ENCODE peak calls at places on chromosomes 3 and 15, in seven cellular contexts. P is left ventricle myocardium inferior, F is tibial artery, D is cardiac muscle cell, K is dorsolateral prefrontal cortex, N is heart left ventricle, Q is hepatocyte. V is an unnamed sample.

GRCh38 chr3:161221881-161222600 is 930 bp downstream of the NMD3 start:
- DNase-seq in K (no peak), N (no peak), P (no peak), Q (peak), F (no peak), D (peak), V (no peak)

GRCh38 chr3:115922681-115923347 is 299.5 kb downstream of the GAP43 start:
- DNase-seq in N (no peak), P (no peak), F (no peak), Q (peak), D (peak), K (no peak), V (no peak)

GRCh38 chr3:15638891-15639262 is 37.3 kb downstream of the BTD start:
- DNase-seq in Q (no peak), K (no peak), N (no peak), F (no peak), D (no peak), P (no peak), V (no peak)

GRCh38 chr15:59313703-59314332 is 58.9 kb downstream of the MYO1E start:
- DNase-seq in P (peak), K (peak), N (peak), Q (peak), F (peak), D (no peak), V (no peak)

GRCh38 chr15:84982301-84982920 is 755 bp downstream of the PDE8A start:
- DNase-seq in N (peak), Q (peak), D (peak), F (peak), K (peak), P (peak), V (peak)

GRCh38 chr3:186287723-186288122 is 74.3 kb downstream of the DGKG start:
- DNase-seq in N (no peak), F (no peak), P (no peak), Q (no peak), D (no peak), K (no peak), V (no peak)

GRCh38 chr3:38147434-38147833 is 9.0 kb downstream of the MYD88 start:
- DNase-seq in P (no peak), N (no peak), D (no peak), K (no peak), F (no peak), Q (no peak), V (no peak)

GRCh38 chr15:22259881-22260421 is 179.6 kb downstream of the OR4M2 start:
- DNase-seq in D (no peak), F (no peak), P (no peak), Q (no peak), N (no peak), K (no peak), V (no peak)

GRCh38 chr3:150293401-150294001 is 114.6 kb upstream of the TSC22D2 start:
- DNase-seq in K (no peak), F (no peak), P (no peak), N (no peak), D (no peak), Q (no peak), V (no peak)

GRCh38 chr15:84631706-84632272 is 22.3 kb downstream of the WDR73 start:
- DNase-seq in Q (no peak), N (no peak), F (no peak), D (no peak), P (no peak), K (no peak), V (no peak)

GRCh38 chr3:132180337-132180791 is 136.8 kb upstream of the ACP3 start:
- DNase-seq in Q (peak), N (no peak), F (no peak), K (peak), D (peak), P (no peak), V (no peak)

GRCh38 chr3:86869536-86869935 is 121.4 kb downstream of the VGLL3 start:
- DNase-seq in P (no peak), F (no peak), D (no peak), K (no peak), N (no peak), Q (no peak), V (no peak)

GRCh38 chr3:150238995-150239612 is 169.0 kb upstream of the TSC22D2 start:
- DNase-seq in F (no peak), P (no peak), N (no peak), Q (peak), K (no peak), D (peak), V (no peak)

GRCh38 chr3:18425641-18426403 is 683 bp upstream of the SATB1 start:
- DNase-seq in D (peak), N (peak), K (no peak), P (peak), F (no peak), Q (peak), V (no peak)

GRCh38 chr15:45179221-45179985 is 8.4 kb downstream of the SHF start:
- DNase-seq in K (no peak), N (no peak), P (no peak), Q (no peak), D (peak), F (no peak), V (no peak)

GRCh38 chr3:12970684-12971083 is 102.5 kb downstream of the IQSEC1 start:
- DNase-seq in D (no peak), Q (no peak), N (no peak), P (no peak), F (no peak), K (no peak), V (no peak)

GRCh38 chr3:50481992-50482391 is 21.4 kb downstream of the CACNA2D2 start:
- DNase-seq in K (no peak), P (no peak), N (no peak), D (peak), Q (no peak), F (no peak), V (no peak)

GRCh38 chr15:82692171-82692570 is 17.5 kb downstream of the AP3B2 start:
- DNase-seq in K (no peak), P (no peak), N (no peak), D (no peak), Q (no peak), F (no peak), V (no peak)

GRCh38 chr3:195263925-195264575 is 6.9 kb downstream of the XXYLT1 start:
- DNase-seq in K (no peak), Q (no peak), F (no peak), D (no peak), N (no peak), P (no peak), V (no peak)

DNA sequence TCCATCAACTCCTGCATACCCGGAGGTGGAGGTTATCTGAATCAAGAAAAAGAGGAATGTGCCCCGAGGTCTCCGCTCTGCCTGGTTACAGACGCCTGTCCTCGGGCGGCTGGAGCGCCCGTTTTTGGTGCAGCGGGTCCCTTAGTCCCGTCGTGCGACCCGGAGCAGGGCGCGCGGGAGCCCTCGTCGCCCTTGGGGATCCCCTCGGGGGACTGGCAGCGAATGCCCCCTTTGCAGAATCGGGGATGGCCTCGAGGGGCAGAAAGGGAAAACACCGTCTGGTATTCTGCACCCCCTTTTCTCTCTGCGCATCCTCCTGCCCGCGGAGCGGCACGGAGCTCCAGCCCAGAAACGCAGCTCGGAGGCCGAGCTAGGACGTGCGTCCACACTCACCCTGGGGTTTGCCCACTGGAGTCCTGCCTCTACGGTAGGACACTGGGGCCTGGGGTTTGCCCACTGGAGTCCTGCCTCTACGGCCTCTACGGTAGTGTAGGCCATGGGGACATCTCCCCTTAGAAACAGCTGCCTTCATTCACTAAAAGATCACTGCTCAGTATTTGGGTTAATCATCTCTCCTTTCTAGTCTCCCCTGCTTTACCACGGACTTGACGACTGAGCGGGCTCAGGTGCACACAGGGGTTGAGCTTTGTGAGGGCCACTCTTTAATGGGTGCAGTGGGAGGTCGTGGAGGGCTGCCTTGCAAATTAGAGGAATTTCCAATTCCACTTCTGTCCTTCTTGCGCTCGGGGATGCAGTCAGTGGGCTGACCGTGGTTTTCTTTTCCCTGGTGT is 2.4 kb downstream of the PTPRG start:
- DNase-seq in F (no peak), N (peak), K (no peak), D (peak), P (no peak), Q (peak), V (no peak)
- H3K27ac ChIP-seq in F (peak), N (peak), K (peak), D (no peak), P (peak), Q (no peak), V (peak)

GRCh38 chr3:128548011-128548410 is 55.0 kb upstream of the GATA2 start:
- DNase-seq in Q (no peak), D (no peak), N (no peak), P (no peak), F (no peak), K (no peak), V (no peak)
- H3K27ac ChIP-seq in Q (no peak), D (no peak), N (no peak), P (no peak), F (no peak), K (no peak), V (no peak)

DNA sequence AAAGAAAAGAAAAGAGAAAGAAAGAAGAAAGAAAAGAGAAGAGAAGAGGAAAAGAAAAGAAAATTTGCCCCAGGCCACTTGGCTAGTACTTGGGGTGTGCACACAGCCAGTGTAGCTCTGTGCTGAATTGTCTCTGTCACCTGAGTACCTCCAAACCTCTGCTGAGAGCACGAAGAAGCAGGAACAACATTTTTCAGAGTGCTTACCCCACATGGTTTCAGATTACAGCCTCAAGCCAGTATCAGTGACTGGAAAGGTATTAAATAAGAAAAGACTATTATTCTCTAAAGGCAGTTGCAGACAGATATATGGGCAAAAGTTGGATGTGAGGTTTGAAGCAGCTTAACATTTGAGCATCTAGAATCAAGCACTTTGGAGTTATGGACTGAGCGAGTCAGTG is 113.3 kb upstream of the PHLDB2 start:
- DNase-seq in P (no peak), N (no peak), K (no peak), D (no peak), Q (no peak), F (no peak), V (no peak)
- H3K27ac ChIP-seq in P (no peak), N (no peak), K (no peak), D (no peak), Q (peak), F (no peak), V (no peak)

DNA sequence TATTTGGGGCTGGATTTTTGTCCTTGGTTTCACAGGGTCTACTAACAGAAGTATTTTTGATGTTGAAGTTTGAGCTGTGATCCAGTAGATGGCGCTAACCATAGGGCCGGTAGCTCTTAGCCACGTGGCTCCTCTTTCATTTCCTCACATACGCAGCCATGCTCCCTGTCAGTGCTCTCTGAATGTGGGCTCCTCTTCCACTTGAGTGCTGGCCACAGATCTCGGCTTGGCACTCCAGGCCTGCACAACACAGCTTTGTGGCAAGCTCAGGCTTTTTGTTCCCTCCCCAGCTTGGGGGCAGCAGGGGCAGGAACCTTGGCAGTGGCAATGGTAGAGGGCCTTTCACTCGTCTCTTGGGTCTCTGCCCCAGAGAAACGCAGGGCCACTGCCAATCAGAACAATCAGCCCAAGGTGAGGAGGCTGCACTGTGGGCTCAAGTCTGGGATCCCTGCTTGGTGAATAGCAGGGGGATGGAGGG is 18.6 kb upstream of the DNAAF4 start:
- DNase-seq in Q (peak), P (no peak), K (no peak), D (peak), N (no peak), F (no peak), V (no peak)
- H3K27ac ChIP-seq in Q (no peak), P (no peak), K (no peak), D (peak), N (no peak), F (no peak), V (no peak)

GRCh38 chr3:58078610-58079009 is 70.4 kb downstream of the FLNB start:
- DNase-seq in N (no peak), F (no peak), P (no peak), D (no peak), K (no peak), Q (no peak), V (no peak)
- H3K27ac ChIP-seq in N (no peak), F (peak), P (no peak), D (no peak), K (no peak), Q (no peak), V (no peak)

DNA sequence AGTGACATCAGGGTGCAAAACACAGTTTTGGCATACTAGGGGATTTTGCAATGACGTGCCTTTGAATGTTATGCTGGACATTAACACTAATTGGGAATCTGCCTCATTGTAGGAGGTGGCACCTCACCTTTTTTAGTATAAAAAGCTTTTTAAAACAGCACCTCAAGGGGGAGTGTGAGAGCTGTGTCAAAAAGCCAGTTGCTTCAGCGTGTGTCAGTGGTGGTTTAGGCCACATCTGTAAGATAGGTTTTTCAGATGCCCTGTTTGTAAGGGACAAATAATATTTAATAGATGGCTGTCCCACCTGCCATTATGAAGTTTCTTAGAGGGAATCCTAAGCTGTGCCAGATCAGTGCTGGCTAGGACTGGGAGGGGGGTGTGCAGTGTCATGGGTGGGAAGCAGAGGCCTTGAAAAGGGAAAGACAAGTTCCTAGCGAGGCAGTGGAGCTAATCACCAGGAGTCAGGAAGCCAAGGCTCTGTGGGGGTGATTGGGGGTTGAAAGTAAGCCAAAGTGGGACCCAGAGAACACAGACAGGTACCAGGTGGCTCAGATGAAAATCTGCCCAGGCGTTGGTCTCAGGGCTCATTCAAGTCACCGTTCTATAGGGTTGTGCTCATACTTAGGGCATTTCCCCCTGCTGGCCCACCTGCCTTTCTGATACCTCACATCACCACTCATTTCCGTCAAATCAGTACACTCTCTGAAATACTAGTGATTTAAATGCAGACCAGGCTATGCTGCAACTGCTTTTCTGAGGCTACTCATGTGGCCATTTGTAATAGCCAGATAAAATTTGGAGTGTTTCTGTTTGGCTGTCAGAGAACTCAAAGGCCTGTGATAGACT is 120.5 kb downstream of the BBX start:
- DNase-seq in P (no peak), Q (no peak), F (no peak), K (no peak), D (peak), N (no peak), V (no peak)
- H3K27ac ChIP-seq in P (no peak), Q (no peak), F (no peak), K (no peak), D (peak), N (no peak), V (no peak)